ENCODE peak calls at places on chromosomes 6 and 20, in four cellular contexts. D is cerebellum, Q is SK-N-SH, W is HS-27A. U is an unnamed sample.

GRCh38 chr20:45011108-45011526 is 44.8 kb downstream of the STK4 start:
- DNase-seq in D (peak; percentile 43), W (peak; percentile 79), Q (peak; percentile 57), U (peak; percentile 32)

GRCh38 chr6:83019741-83020140 is 45.9 kb downstream of the UBE3D start:
- DNase-seq in D (no peak), W (no peak), Q (no peak), U (no peak)

GRCh38 chr6:112227992-112228391 is 26.4 kb downstream of the LAMA4 start:
- DNase-seq in D (no peak), W (no peak), Q (no peak), U (no peak)

GRCh38 chr20:5526516-5526915 is 209.8 kb upstream of the PROKR2 start:
- DNase-seq in W (no peak), Q (no peak), D (no peak), U (no peak)

GRCh38 chr20:3203315-3204123 is 963 bp downstream of the DDRGK1 start:
- DNase-seq in W (no peak), Q (peak; percentile 74), D (peak; percentile 58), U (no peak)

GRCh38 chr6:42790549-42791181 is 8.8 kb downstream of the BICRAL start:
- DNase-seq in Q (no peak), W (no peak), D (no peak), U (no peak)

GRCh38 chr6:35311390-35312075 is 13.9 kb downstream of the DEF6 start:
- DNase-seq in W (no peak), D (no peak), Q (no peak), U (no peak)

GRCh38 chr20:4164246-4164645 is 148.9 kb upstream of the RNF24 start:
- DNase-seq in Q (no peak), D (no peak), W (no peak), U (no peak)

GRCh38 chr20:44637490-44638372 is 13.8 kb downstream of the ADA start:
- DNase-seq in Q (no peak), D (no peak), W (no peak), U (no peak)

GRCh38 chr6:355809-356208 is 35.7 kb upstream of the IRF4 start:
- DNase-seq in D (no peak), W (no peak), Q (no peak), U (no peak)

GRCh38 chr6:98843274-98844243 is 9.2 kb downstream of the POU3F2 start:
- DNase-seq in Q (no peak), D (peak; percentile 44), W (no peak), U (no peak)

GRCh38 chr6:170030284-170031095 is 260.4 kb downstream of the DLL1 start:
- DNase-seq in D (no peak), W (no peak), Q (peak; percentile 46), U (no peak)

GRCh38 chr6:158422629-158423238 is 110.5 kb downstream of the TULP4 start:
- DNase-seq in D (no peak), Q (no peak), W (no peak), U (no peak)

GRCh38 chr6:10908228-10908627 is 21.4 kb downstream of the SYCP2L start:
- DNase-seq in W (no peak), Q (no peak), D (peak; percentile 20), U (no peak)

GRCh38 chr20:45919536-45919933 is 7.6 kb upstream of the PLTP start:
- DNase-seq in Q (no peak), W (no peak), D (no peak), U (no peak)

GRCh38 chr20:63025534-63026331 is 19.0 kb upstream of the BHLHE23 start:
- DNase-seq in W (no peak), Q (peak; percentile 65), D (peak; percentile 63), U (no peak)

GRCh38 chr20:51889466-51889865 is 87.1 kb upstream of the SALL4 start:
- DNase-seq in W (no peak), Q (no peak), D (no peak), U (no peak)

GRCh38 chr6:150934380-150934779 is 68.9 kb downstream of the MTHFD1L start:
- DNase-seq in D (no peak), W (peak; percentile 20), Q (no peak), U (no peak)

GRCh38 chr6:31769684-31770371 is 7.3 kb downstream of the VWA7 start:
- DNase-seq in D (no peak), W (no peak), Q (peak; percentile 72), U (peak; percentile 53)

GRCh38 chr6:158564243-158565121 is 4.6 kb downstream of the TMEM181 start:
- DNase-seq in Q (no peak), W (no peak), D (no peak), U (no peak)